ENCODE peak calls at places on chromosomes 13 and 19, in seven cellular contexts. B is lower lobe of right lung, O is prostate gland, S is AG04449, E is transverse colon, H is fibroblast of lung, X is cardiac fibroblast. W is an unnamed sample.

GRCh38 chr13:49020328-49020727 is 44.6 kb downstream of the FNDC3A start:
- DNase-seq in H (no peak), B (no peak), O (no peak), S (no peak), E (no peak), X (no peak), W (no peak)

GRCh38 chr13:32147976-32148375 is 116.4 kb downstream of the FRY start:
- DNase-seq in E (no peak), S (no peak), B (no peak), H (no peak), O (no peak), X (no peak), W (no peak)

GRCh38 chr19:12052571-12053169 is at the start of gene ZNF878:
- DNase-seq in E (peak; percentile 93), S (no peak), X (peak; percentile 78), O (peak; percentile 96), B (peak; percentile 93), H (peak; percentile 78), W (peak; percentile 66)

GRCh38 chr19:37994823-37995130 is 87.8 kb downstream of the SIPA1L3 start:
- DNase-seq in H (no peak), X (no peak), E (no peak), S (no peak), O (no peak), B (no peak), W (no peak)

GRCh38 chr19:49408816-49409440 is 14.3 kb downstream of the PTH2 start:
- DNase-seq in O (no peak), H (no peak), X (no peak), B (no peak), S (no peak), E (no peak), W (peak; percentile 26)

GRCh38 chr13:91346062-91346461 is 1.4 kb upstream of the MIR17HG start:
- DNase-seq in E (no peak), S (no peak), X (no peak), B (no peak), O (no peak), H (no peak), W (no peak)

GRCh38 chr19:7657047-7657779 is 11.6 kb upstream of the RETN start:
- DNase-seq in X (no peak), S (no peak), E (no peak), B (peak; percentile 83), O (no peak), H (peak; percentile 8), W (peak; percentile 37)

GRCh38 chr19:18543814-18544475 is 572 bp upstream of the FKBP8 start:
- DNase-seq in B (peak; percentile 73), E (peak; percentile 82), X (peak; percentile 77), S (no peak), H (peak; percentile 56), O (no peak), W (peak; percentile 83)

GRCh38 chr19:35719402-35720162 is 1.8 kb downstream of the KMT2B start:
- DNase-seq in H (no peak), B (no peak), S (no peak), X (no peak), O (no peak), E (no peak), W (no peak)

GRCh38 chr13:36665630-36666029 is 8.2 kb upstream of the SERTM1 start:
- DNase-seq in B (no peak), S (no peak), E (no peak), O (no peak), X (no peak), H (no peak), W (no peak)

GRCh38 chr13:46567671-46568070 is 14.7 kb downstream of the LRCH1 start:
- DNase-seq in S (no peak), B (no peak), H (no peak), X (no peak), E (no peak), O (no peak), W (no peak)

GRCh38 chr13:23289917-23290357 is 109.2 kb downstream of the SGCG start:
- DNase-seq in E (no peak), O (peak; percentile 10), S (peak; percentile 19), X (peak; percentile 81), B (no peak), H (peak; percentile 57), W (peak; percentile 96)

DNA sequence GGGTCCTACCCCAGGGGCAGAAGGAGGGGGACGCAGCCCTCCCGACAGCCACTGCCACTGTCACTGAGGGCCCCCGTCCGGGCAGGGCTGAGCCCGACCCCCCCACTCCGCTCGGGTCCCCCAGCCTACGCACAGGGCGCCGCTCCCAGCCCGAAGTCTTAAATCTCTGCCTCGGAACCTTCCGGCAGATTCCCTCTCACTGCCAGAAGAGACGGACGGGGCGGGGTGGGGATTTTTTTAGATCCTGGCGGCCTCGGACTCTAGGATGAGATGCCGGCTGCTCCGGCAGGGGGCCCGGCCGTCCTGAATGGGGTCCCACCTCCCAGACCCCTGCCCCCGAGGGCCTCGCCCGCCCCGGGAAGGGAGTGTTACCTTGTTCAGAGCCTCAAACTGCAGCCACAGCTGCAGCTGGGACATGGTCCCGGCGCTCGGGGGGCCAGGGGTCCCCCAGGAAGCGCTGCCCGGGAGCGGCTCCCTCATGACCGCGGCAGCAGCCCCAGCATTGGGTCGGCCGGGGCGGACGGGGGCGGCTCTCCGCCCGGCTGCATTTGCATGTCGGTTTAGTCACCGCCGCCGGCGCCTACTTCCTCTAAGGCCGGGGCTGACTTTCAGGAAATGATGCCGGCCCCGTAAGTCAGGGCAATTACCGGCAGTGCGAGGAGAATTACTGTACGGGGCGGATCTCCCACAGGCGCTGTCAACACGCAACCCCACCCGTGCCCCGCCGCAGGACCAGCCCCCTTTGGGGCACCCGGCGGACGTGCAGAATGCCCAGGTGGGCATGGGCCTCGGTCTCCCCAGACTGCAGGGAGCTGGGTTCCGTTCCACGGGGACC is 28.1 kb downstream of the GPX4 start:
- DNase-seq in B (peak; percentile 95), X (peak; percentile 93), O (peak; percentile 83), S (peak; percentile 50), H (peak; percentile 84), E (peak; percentile 93), W (peak; percentile 96)
- TF ChIP-seq CTCF in B (peak; percentile 10), X (no peak), O (no peak), S (no peak), H (no peak), E (peak; percentile 19), W (no peak)

GRCh38 chr19:2609389-2610116 is 92.9 kb downstream of the GNG7 start:
- DNase-seq in B (peak; percentile 34), O (no peak), S (no peak), H (no peak), X (no peak), E (no peak), W (no peak)

GRCh38 chr19:2611483-2612464 is 90.7 kb downstream of the GNG7 start:
- DNase-seq in X (no peak), O (no peak), B (peak; percentile 46), S (no peak), H (no peak), E (no peak), W (no peak)

GRCh38 chr19:2610637-2611482 is 91.6 kb downstream of the GNG7 start:
- DNase-seq in S (peak; percentile 77), X (peak; percentile 98), H (peak; percentile 89), E (peak; percentile 95), O (peak; percentile 91), B (peak; percentile 94), W (peak; percentile 88)

GRCh38 chr19:2607712-2608601 is 94.5 kb downstream of the GNG7 start:
- DNase-seq in O (no peak), S (no peak), H (no peak), B (peak; percentile 50), E (peak; percentile 53), X (no peak), W (no peak)

DNA sequence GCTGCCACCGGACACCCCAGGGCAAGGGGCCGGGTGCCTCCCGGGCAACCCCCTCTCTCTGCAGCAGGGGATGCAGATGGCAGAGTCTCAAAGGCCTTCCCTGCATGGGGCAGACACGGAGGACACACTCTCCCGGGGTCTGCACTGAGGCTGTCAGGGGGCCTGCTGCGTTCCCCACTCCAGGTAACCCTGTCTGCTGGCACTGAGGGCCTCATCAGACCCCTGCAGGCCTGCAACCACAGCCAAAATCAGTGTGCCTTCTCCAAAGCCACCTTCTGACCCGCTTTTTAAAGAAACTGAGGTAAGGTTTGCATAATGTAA is 93.9 kb downstream of the GNG7 start:
- DNase-seq in S (no peak), X (no peak), H (no peak), B (no peak), E (no peak), O (no peak), W (no peak)
- H3K4me3 ChIP-seq in S (no peak overlapping the region), X (no peak overlapping the region), H (no peak overlapping the region), B (no peak overlapping the region), E (no peak overlapping the region), O (no peak overlapping the region), W (no peak overlapping the region)

GRCh38 chr13:106534844-106535551 is 464 bp downstream of the EFNB2 start:
- DNase-seq in O (no peak), H (peak; percentile 42), X (peak; percentile 35), E (no peak), B (peak; percentile 53), S (no peak), W (no peak)

GRCh38 chr13:106537521-106537920 is 2.1 kb upstream of the EFNB2 start:
- DNase-seq in E (no peak), S (no peak), O (no peak), X (no peak), H (no peak), B (no peak), W (no peak)

GRCh38 chr13:106536244-106537034 is 977 bp upstream of the EFNB2 start:
- DNase-seq in B (peak; percentile 93), O (peak; percentile 87), S (no peak), X (peak; percentile 88), E (peak; percentile 93), H (peak; percentile 90), W (peak; percentile 88)

GRCh38 chr13:106533940-106534843 is 1.3 kb downstream of the EFNB2 start:
- DNase-seq in S (no peak), B (peak; percentile 75), X (peak; percentile 76), E (peak; percentile 63), O (peak; percentile 50), H (peak; percentile 83), W (peak; percentile 60)

DNA sequence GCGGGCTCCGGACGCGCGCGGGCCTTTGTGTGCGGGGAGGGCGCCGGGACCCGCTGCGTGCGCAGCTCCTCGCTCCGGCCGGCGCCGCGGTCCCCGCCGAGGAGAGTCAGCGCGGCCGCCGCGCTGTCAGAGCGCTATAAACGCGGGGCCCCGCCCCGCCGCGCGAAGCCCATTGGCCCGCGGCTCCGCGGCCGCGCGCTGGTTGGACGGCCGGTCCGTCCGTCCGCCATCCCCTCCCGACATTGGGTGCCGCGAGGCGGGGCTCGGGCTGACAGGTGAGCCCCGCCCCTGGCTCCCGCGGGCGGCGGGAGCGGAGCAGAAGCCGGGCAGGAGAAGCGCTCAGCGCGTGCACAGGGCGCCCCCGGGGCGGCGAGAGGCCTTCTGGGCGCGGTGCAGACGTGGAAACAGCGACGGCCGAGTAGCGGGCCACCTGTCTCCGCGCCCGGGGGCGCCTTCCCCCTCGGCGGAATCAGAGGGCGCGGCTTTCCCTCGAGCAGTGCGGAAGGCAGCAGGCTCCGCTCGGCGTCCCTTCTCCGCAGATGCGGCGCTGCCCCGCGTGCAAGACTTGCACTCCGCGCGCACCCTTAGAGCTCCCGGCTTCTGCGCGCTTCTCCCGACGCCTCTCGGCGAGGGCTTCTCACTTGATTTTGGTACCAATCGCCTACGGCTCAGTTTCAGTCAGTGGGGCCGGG is at the start of gene EFNB2:
- DNase-seq in X (peak; percentile 87), E (peak; percentile 93), B (peak; percentile 92), O (peak; percentile 88), H (peak; percentile 90), S (no peak), W (peak; percentile 98)
- TF ChIP-seq CTCF in X (no peak), E (no peak), B (no peak), O (no peak), H (no peak), S (no peak), W (peak; percentile 3)

DNA sequence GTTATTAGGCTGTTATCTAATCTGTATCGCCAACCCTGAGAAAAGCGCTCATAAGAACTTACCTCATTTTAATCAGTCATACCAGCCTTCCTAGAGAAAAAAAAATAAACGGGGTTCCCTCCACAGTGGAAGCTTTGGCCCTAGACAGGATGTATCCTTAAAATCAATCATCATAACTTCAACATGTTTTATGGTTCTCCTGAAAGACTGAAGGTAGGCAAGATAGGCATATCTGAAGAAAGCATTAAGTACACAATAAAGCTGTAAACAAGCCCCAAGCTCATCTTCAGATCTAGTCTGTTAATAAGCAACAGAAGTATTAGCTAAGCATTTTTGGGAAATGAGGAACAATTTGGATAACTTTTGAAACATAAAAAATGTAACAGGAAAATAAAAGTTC is 18.7 kb upstream of the SERP2 start:
- DNase-seq in S (no peak), X (no peak), B (no peak), O (no peak), E (no peak), H (no peak), W (no peak)
- H3K4me3 ChIP-seq in S (no peak overlapping the region), X (no peak overlapping the region), B (no peak overlapping the region), O (no peak overlapping the region), E (no peak overlapping the region), H (no peak overlapping the region), W (no peak overlapping the region)